ENCODE peak calls at places on chromosomes 13 and 19, in five cellular contexts. R, T, J, N and G are unnamed samples.

GRCh38 chr19:2695288-2695866 is 7.1 kb downstream of the GNG7 start:
- DNase-seq in R (no peak), T (peak; percentile 12), J (no peak), N (no peak), G (no peak)

GRCh38 chr19:40257096-40257517 is 28.0 kb downstream of the AKT2 start:
- DNase-seq in R (no peak), T (no peak), J (no peak), N (peak; percentile 100), G (no peak)

GRCh38 chr13:92566767-92567166 is 659.8 kb upstream of the GPC6 start:
- DNase-seq in R (no peak), T (no peak), J (no peak), N (no peak), G (no peak)

GRCh38 chr13:26881154-26881553 is 120.6 kb upstream of the GPR12 start:
- DNase-seq in R (peak; percentile 3), T (peak; percentile 72), J (peak; percentile 13), N (peak; percentile 44), G (peak; percentile 41)

GRCh38 chr13:30124131-30124768 is 183.1 kb downstream of the KATNAL1 start:
- DNase-seq in R (no peak), T (no peak), J (no peak), N (no peak), G (no peak)

GRCh38 chr13:96552523-96552922 is 441.8 kb downstream of the OXGR1 start:
- DNase-seq in R (no peak), T (no peak), J (no peak), N (no peak), G (no peak)

GRCh38 chr13:33245505-33245904 is 40.0 kb downstream of the STARD13 start:
- DNase-seq in R (no peak), T (no peak), J (no peak), N (no peak), G (no peak)

GRCh38 chr19:10289167-10289835 is 451 bp upstream of the ICAM5 start:
- DNase-seq in R (no peak), T (peak; percentile 58), J (no peak), N (no peak), G (peak; percentile 47)

GRCh38 chr19:34838248-34838647 is 65.2 kb upstream of the ZNF599 start:
- DNase-seq in R (no peak), T (peak; percentile 40), J (no peak), N (no peak), G (peak; percentile 41)

GRCh38 chr13:95199896-95200295 is 101.4 kb downstream of the ABCC4 start:
- DNase-seq in R (no peak), T (no peak), J (no peak), N (no peak), G (no peak)

GRCh38 chr13:72507394-72508199 is 219.8 kb downstream of the MZT1 start:
- DNase-seq in R (no peak), T (peak; percentile 7), J (no peak), N (no peak), G (peak; percentile 14)

GRCh38 chr13:28754698-28755545 is 36.2 kb upstream of the SLC46A3 start:
- DNase-seq in R (no peak), T (peak; percentile 75), J (peak; percentile 15), N (no peak), G (peak; percentile 68)

GRCh38 chr19:50300051-50300450 is 29.1 kb downstream of the KCNC3 start:
- DNase-seq in R (no peak), T (no peak), J (no peak), N (no peak), G (no peak)

GRCh38 chr13:56886398-56886797 is 254.3 kb upstream of the PRR20A start:
- DNase-seq in R (no peak), T (no peak), J (no peak), N (no peak), G (no peak)

GRCh38 chr13:98349731-98350305 is 172.7 kb upstream of the RNF113B start:
- DNase-seq in R (no peak), T (no peak), J (no peak), N (peak; percentile 24), G (no peak)

GRCh38 chr19:19547674-19548345 is 9.7 kb downstream of the CILP2 start:
- DNase-seq in R (no peak), T (no peak), J (no peak), N (no peak), G (no peak)

GRCh38 chr13:24995225-24995804 is 100.6 kb upstream of the PABPC3 start:
- DNase-seq in R (peak; percentile 66), T (peak; percentile 90), J (peak; percentile 91), N (peak; percentile 68), G (peak; percentile 90)

GRCh38 chr19:53621885-53622710 is 9.7 kb upstream of the DPRX start:
- DNase-seq in R (no peak), T (peak; percentile 4), J (no peak), N (no peak), G (peak; percentile 6)

GRCh38 chr13:101417043-101417406 is 717 bp upstream of the NALCN start:
- DNase-seq in R (peak; percentile 26), T (peak; percentile 65), J (peak; percentile 67), N (peak; percentile 8), G (peak; percentile 66)

GRCh38 chr13:113854238-113855011 is 9.5 kb downstream of the GAS6 start:
- DNase-seq in R (no peak), T (peak; percentile 41), J (peak; percentile 30), N (no peak), G (peak; percentile 34)

GRCh38 chr13:27172495-27172842 is 858 bp upstream of the USP12 start:
- DNase-seq in R (no peak), T (no peak), J (no peak), N (no peak), G (peak; percentile 72)

GRCh38 chr13:19818223-19818842 is 35.6 kb upstream of the PSPC1 start:
- DNase-seq in R (no peak), T (peak; percentile 47), J (no peak), N (peak; percentile 90), G (peak; percentile 42)

DNA sequence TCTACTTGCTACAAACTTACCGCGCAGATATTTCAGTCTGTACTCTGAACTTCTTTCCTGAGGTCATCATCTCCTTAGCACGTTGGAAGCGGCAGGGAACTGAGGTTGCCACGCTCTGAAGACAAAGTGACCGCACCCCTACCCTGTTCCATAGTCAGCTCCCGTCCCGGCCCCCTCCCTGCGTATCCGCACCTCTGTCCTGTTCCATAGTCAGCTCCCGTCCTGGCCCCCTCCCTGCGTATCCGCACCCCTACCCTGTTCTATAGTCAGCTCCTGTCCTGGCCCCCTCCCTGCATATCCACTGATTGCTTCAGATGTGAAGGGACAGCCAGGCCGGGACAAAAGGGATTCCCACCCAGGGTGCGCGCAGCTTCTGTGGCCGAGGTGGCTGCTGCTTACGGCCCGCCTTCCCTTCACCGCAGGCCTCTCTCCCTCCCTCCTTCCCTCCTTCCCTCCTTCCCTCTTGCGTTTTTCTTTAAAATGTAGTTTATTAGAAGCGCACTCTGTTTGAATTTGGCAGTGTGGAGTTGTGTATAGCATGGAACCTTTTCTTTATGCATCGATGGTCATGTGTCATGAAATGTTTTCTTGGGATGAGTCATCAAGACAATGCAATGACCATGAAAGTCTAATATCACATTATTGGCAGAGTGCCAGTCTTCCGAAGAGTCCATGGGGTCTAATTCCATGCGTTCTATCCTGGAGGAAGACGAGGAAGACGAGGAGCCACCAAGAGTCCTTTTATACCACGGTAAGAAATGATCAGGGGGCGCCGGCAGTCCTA is 21.9 kb upstream of the NDUFS7 start:
- DNase-seq in R (no peak), T (peak; percentile 82), J (peak; percentile 63), N (no peak), G (peak; percentile 81)
- H3K4me3 ChIP-seq in R (peak overlapping the region; percentile 46), T (no peak overlapping the region), J (peak overlapping the region; percentile 55), N (no peak overlapping the region), G (peak overlapping the region; percentile 41)

DNA sequence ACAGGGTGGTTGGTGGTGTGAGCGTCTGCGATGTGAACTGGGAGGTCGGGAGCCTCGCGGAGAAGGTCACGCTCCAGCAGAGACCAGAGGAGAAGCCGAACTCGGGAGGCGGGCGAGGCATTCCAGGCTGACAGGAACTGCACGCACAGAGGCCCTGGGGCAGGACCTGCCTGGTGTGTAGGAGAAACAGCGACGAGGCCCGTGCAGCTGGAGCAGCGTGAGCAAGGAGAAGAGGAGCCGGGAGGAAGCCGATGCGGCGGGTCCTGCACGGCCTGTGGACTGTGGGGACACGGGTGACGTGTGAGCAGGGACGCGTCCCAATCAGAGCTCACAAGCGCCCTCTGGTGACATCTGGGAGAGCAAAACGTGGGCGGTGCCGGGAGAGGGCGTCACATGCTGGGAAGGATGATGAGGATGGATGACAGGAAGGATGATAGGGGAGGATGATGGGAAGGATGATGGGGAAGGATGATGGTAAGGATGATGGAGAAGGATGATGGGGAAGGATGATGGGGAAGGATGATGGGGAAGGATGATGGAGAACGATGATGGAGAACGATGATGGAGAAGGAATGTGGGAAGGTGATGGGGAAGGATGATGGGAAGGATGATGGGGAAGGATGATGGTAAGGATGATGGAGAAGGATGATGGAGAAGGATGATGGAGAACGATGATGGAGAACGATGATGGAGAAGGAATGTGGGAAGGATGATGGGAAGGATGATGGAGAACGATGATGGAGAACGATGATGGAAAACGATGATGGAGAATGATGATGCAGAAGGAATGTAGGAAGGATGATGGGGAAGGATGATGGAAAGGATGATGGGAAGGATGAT is 16.1 kb upstream of the MADCAM1 start:
- DNase-seq in R (no peak), T (peak; percentile 58), J (peak; percentile 43), N (peak; percentile 85), G (peak; percentile 55)
- H3K4me3 ChIP-seq in R (peak overlapping the region; percentile 13), T (no peak overlapping the region), J (peak overlapping the region; percentile 31), N (no peak overlapping the region), G (no peak overlapping the region)

DNA sequence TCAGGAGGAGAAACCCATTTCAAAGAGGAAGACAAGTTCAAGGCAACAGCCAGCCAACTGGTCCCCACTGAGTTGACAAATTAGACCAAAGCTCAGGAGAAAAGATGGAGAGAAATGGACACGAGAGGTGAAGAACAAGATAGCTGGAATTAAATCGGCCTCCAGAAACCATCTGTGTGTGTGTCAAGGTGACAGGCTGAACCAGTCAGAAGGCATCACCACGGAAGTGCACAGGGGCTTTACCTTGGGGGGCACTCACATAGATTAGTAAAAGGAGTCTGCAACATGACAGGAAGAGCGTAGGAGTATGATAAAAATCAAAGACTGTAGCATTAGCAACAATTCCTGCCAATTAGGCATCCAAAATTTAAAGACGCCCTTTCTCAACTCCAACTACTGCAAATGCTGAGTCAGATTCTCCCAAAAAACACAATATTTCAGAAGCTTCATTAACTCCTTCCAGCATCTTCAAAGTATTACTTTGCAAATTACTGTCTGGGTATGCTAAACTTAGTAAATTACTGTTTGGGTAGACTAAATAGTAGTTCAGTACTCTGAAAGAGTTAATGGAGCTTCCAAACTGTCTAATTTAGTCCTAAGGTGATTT is 66.2 kb downstream of the FOXO1 start:
- DNase-seq in R (no peak), T (no peak), J (no peak), N (no peak), G (no peak)
- H3K4me3 ChIP-seq in R (no peak overlapping the region), T (no peak overlapping the region), J (no peak overlapping the region), N (no peak overlapping the region), G (no peak overlapping the region)

GRCh38 chr19:38252385-38252784 is 3.8 kb downstream of the PPP1R14A start:
- DNase-seq in R (no peak), T (no peak), J (no peak), N (no peak), G (no peak)

GRCh38 chr19:38255759-38256052 is 468 bp downstream of the PPP1R14A start:
- DNase-seq in R (no peak), T (no peak), J (no peak), N (no peak), G (no peak)

GRCh38 chr19:38251564-38252051 is 4.6 kb downstream of the PPP1R14A start:
- DNase-seq in R (no peak), T (peak; percentile 53), J (no peak), N (no peak), G (peak; percentile 73)

GRCh38 chr19:38252935-38253691 is 3.1 kb downstream of the PPP1R14A start:
- DNase-seq in R (no peak), T (no peak), J (no peak), N (no peak), G (peak; percentile 33)

DNA sequence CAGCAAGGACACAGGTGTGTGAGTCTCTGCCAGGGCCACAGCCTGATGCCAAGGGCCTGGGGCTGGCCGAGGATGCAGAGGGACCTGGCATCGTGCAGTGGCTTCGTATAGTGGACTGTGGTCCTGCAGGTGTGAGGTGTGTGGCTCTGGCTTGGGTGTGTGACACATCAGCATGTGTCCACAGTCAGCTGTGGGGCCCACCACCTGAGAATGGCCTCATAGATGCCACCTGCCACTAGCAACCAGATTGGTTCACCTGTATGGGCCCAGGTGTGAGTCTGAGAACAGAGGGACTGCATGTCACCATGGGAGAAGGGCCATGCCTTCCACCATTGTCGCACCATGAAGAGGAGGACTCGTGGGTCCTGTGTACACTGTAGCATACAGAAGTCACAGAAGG is 2.4 kb downstream of the PPP1R14A start:
- DNase-seq in R (no peak), T (no peak), J (no peak), N (no peak), G (no peak)
- H3K4me3 ChIP-seq in R (no peak overlapping the region), T (no peak overlapping the region), J (no peak overlapping the region), N (no peak overlapping the region), G (no peak overlapping the region)